ENCODE peak calls at places on chromosomes 1 and 21, in seven cellular contexts. R is HCT116, M is tibial artery, I is psoas muscle, D is fibroblast of mammary gland, G is heart right ventricle, H is suprapubic skin. W is an unnamed sample.
A peak's percentile ranks its signal among the peaks of the same experiment; 100 is the strongest.

GRCh38 chr1:202750024-202750423 is 39.8 kb upstream of the SYT2 start:
- DNase-seq in G (no peak), R (no peak), D (no peak), H (no peak), I (no peak), M (no peak), W (no peak)

GRCh38 chr1:3522564-3523270 is 68.3 kb downstream of the ARHGEF16 start:
- DNase-seq in G (no peak), M (no peak), H (no peak), I (no peak), R (no peak), D (no peak), W (no peak)

GRCh38 chr1:84632142-84632541 is 57.9 kb upstream of the CTBS start:
- DNase-seq in R (no peak), H (no peak), M (no peak), I (no peak), D (no peak), G (no peak), W (no peak)

GRCh38 chr21:41681336-41681801 is 85.5 kb downstream of the RIPK4 start:
- DNase-seq in R (no peak), I (no peak), G (no peak), D (no peak), M (no peak), H (no peak), W (no peak)

GRCh38 chr1:18794561-18794960 is 64.9 kb downstream of the TAS1R2 start:
- DNase-seq in M (no peak), I (no peak), R (peak; percentile 3), G (no peak), D (no peak), H (no peak), W (peak; percentile 55)

GRCh38 chr1:205805082-205805711 is 7.8 kb downstream of the SLC41A1 start:
- DNase-seq in H (no peak), I (no peak), R (no peak), M (no peak), D (no peak), G (no peak), W (no peak)

GRCh38 chr1:17632541-17633193 is 93.2 kb downstream of the ARHGEF10L start:
- DNase-seq in G (no peak), R (no peak), M (no peak), H (no peak), D (peak; percentile 82), I (no peak), W (no peak)

GRCh38 chr1:226702318-226702956 is 36.6 kb downstream of the ITPKB start:
- DNase-seq in D (peak; percentile 94), H (no peak), G (no peak), R (no peak), I (no peak), M (peak; percentile 73), W (no peak)

GRCh38 chr21:21029159-21029558 is 30.9 kb downstream of the NCAM2 start:
- DNase-seq in M (no peak), R (no peak), G (no peak), D (no peak), I (no peak), H (no peak), W (peak; percentile 64)

GRCh38 chr1:227333423-227333822 is 15.1 kb upstream of the CDC42BPA start:
- DNase-seq in R (no peak), G (no peak), D (peak; percentile 55), I (no peak), H (no peak), M (no peak), W (no peak)

GRCh38 chr21:44658511-44658910 is 779 bp downstream of the KRTAP12-3 start:
- DNase-seq in R (no peak), M (no peak), H (no peak), I (no peak), G (no peak), D (no peak), W (no peak)

GRCh38 chr1:225820522-225821120 is 10.7 kb downstream of the EPHX1 start:
- DNase-seq in M (no peak), I (no peak), H (no peak), D (no peak), G (no peak), R (no peak), W (no peak)

GRCh38 chr21:43861716-43862115 is 3.3 kb upstream of the AGPAT3 start:
- DNase-seq in G (no peak), D (no peak), H (no peak), M (no peak), R (no peak), I (no peak), W (no peak)

GRCh38 chr1:216626394-216627067 is 96.7 kb downstream of the ESRRG start:
- DNase-seq in R (no peak), I (no peak), D (no peak), M (no peak), G (no peak), H (no peak), W (no peak)

GRCh38 chr1:2546515-2547209 is 9.5 kb upstream of the TNFRSF14 start:
- DNase-seq in R (peak; percentile 85), I (peak; percentile 84), G (peak; percentile 88), D (peak; percentile 55), H (peak; percentile 90), M (peak; percentile 91), W (peak; percentile 65)

GRCh38 chr1:171817511-171818265 is 23.6 kb upstream of the DNM3 start:
- DNase-seq in H (no peak), M (peak; percentile 41), G (no peak), R (peak; percentile 57), D (peak; percentile 93), I (no peak), W (peak; percentile 51)

GRCh38 chr1:160844447-160845232 is 18.0 kb downstream of the CD244 start:
- DNase-seq in I (no peak), G (no peak), H (no peak), R (no peak), D (no peak), M (no peak), W (no peak)

GRCh38 chr1:155010211-155010918 is 7.8 kb downstream of the ZBTB7B start:
- DNase-seq in I (no peak), G (no peak), H (no peak), M (no peak), D (no peak), R (no peak), W (no peak)

DNA sequence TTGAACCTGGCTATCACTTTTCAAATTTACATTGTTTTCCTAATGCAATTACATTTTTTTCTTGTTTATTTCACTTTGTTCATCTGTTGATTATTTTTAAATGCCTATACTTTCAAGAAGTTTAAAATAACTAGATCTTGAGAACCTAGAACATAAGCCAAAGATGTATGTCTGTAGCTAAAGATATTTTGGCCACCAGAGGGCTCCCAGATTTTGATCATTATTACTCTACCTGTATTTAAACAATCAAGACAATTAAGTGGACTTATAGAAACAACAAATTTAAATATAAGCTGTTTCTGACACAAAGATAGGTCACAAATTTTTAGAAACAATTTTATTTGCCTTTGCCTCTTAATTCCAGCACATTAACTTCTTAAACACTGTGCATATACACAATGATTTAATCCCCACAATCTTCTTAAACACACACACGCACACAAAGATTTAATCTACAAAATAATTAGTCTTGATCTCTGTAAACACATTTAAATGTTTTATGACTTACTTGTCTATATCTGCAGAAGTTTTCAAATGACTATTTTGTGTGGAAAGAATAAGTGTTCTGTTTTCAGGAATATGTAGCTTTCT is 380.0 kb downstream of the DSCAM start:
- DNase-seq in G (no peak), M (no peak), R (no peak), H (no peak), D (peak; percentile 0), I (no peak), W (peak; percentile 60)
- TF ChIP-seq CTCF in G (peak; percentile 50), M (peak; percentile 6), R (no peak), H (no peak), D (no peak), I (no peak), W (no peak)

GRCh38 chr1:110407260-110408210 is at the start of gene LAMTOR5:
- DNase-seq in M (peak; percentile 95), R (peak; percentile 93), H (peak; percentile 97), G (peak; percentile 92), D (peak; percentile 91), I (peak; percentile 97), W (peak; percentile 94)

GRCh38 chr1:110412576-110412975 is 5.1 kb upstream of the LAMTOR5 start:
- DNase-seq in G (peak; percentile 65), R (peak; percentile 54), H (no peak), D (peak; percentile 71), I (peak; percentile 82), M (peak; percentile 77), W (peak; percentile 84)

GRCh38 chr1:110403805-110404204 is 3.7 kb downstream of the LAMTOR5 start:
- DNase-seq in G (no peak), R (no peak), I (no peak), D (no peak), M (no peak), H (no peak), W (no peak)

GRCh38 chr1:110411173-110411572 is 3.7 kb upstream of the LAMTOR5 start:
- DNase-seq in G (no peak), D (no peak), I (no peak), M (no peak), H (no peak), R (no peak), W (no peak)

GRCh38 chr1:110408488-110408887 is 994 bp upstream of the LAMTOR5 start:
- DNase-seq in I (no peak), D (peak; percentile 25), H (no peak), R (no peak), M (no peak), G (no peak), W (no peak)
- H3K4me3 ChIP-seq in I (peak overlapping the region; percentile 91), D (peak overlapping the region; percentile 93), H (peak overlapping the region; percentile 76), R (peak overlapping the region; percentile 96), M (peak overlapping the region; percentile 86), G (peak overlapping the region; percentile 72), W (peak overlapping the region; percentile 77)

DNA sequence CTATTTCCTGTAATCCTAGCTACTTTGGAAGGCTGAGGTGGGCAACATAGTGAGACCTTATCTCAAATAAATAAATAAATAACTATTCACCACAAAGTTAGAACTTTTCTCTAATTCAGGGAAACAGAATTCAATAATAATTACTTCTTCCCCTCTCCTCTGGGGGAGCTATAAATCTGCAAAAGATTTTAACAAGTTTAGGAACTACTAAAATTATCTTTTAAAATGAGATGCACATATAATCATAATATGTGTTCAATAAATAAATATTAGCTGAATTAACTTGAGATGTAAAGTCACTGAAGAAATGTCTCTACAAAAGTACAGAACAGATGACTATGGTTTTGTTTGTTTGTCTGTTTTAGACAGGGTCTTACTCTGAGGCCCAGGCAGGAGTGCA is 14.1 kb downstream of the WDR47 start:
- DNase-seq in D (no peak), M (no peak), R (no peak), H (no peak), G (no peak), I (no peak), W (no peak)
- TF ChIP-seq CTCF in D (no peak), M (no peak), R (no peak), H (no peak), G (peak; percentile 34), I (no peak), W (peak; percentile 19)

DNA sequence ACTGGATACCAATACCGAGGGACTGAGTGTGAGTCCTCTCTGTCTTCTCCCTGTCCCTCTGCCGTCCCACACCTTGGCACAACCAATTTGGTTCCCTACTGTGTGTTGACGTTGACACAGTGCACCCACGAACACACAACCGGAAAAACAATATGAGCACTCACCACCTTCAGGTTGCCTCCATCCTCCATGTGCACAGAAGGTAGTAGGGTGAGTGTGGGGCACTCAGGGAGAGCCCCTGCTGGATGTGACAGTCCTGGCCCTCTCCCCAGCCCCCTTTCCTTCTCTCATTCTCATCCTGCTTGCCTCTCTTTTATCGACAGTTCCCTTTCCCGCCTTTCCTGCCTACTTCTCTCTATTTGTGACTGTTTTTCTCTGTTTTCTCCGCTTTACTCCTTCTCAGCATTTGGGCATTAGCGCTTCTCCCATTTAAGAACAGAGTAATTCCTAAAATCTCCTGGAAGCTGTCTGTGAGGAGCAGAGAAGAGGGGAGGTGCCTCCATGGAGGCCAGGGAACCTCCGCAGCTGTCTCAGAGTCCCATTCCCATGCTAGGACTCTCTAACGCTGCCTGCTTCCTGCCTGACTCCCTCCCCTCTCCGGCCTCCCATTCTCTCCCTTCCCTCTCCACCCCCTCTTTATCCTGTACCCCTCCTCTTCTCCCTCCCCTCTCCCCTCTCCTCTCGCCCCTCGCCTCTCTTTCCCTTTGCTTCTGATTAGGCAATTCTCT is 16.4 kb downstream of the CADM3 start:
- DNase-seq in H (no peak), R (no peak), D (no peak), I (no peak), M (no peak), G (no peak), W (no peak)
- H3K4me3 ChIP-seq in H (peak overlapping the region; percentile 42), R (no peak overlapping the region), D (peak overlapping the region; percentile 17), I (peak overlapping the region; percentile 41), M (peak overlapping the region; percentile 42), G (peak overlapping the region; percentile 5), W (peak overlapping the region; percentile 18)